ENCODE peak calls at places on chromosomes 11 and 22, in seven cellular contexts. Q, D, I, W, K, R and Z are unnamed samples.
A peak's percentile ranks its signal among the peaks of the same experiment; 100 is the strongest.

GRCh38 chr22:27461470-27461869 is 340.1 kb downstream of the MN1 start:
- DNase-seq in R (no peak), W (no peak), K (no peak), D (no peak), Q (peak; percentile 85), I (no peak), Z (no peak)

GRCh38 chr22:25061134-25061533 is 108.6 kb downstream of the KIAA1671 start:
- DNase-seq in I (no peak), R (no peak), D (no peak), W (no peak), K (no peak), Q (no peak), Z (no peak)

GRCh38 chr11:119361056-119361787 is 14.7 kb upstream of the MFRP start:
- DNase-seq in D (no peak), R (peak; percentile 82), K (no peak), W (peak; percentile 33), I (no peak), Q (peak; percentile 49), Z (no peak)

GRCh38 chr22:37526376-37526775 is 7.2 kb upstream of the CARD10 start:
- DNase-seq in D (no peak), K (no peak), R (no peak), Q (no peak), W (no peak), I (no peak), Z (no peak)

GRCh38 chr11:20608938-20609337 is 9.5 kb downstream of the SLC6A5 start:
- DNase-seq in K (no peak), Q (no peak), W (no peak), R (no peak), I (no peak), D (no peak), Z (no peak)

GRCh38 chr22:32576553-32577255 is 102.1 kb downstream of the FBXO7 start:
- DNase-seq in Q (no peak), R (no peak), D (no peak), I (no peak), K (no peak), W (no peak), Z (no peak)

GRCh38 chr11:8067929-8068575 is 13.0 kb upstream of the TUB start:
- DNase-seq in D (no peak), K (no peak), R (peak; percentile 36), Q (no peak), I (peak; percentile 83), W (no peak), Z (no peak)

GRCh38 chr22:31892080-31892433 is 52.3 kb upstream of the YWHAH start:
- DNase-seq in K (no peak), I (no peak), W (no peak), Q (no peak), D (no peak), R (no peak), Z (no peak)

GRCh38 chr11:27646051-27646818 is 54.0 kb downstream of the BDNF start:
- DNase-seq in R (peak; percentile 66), W (no peak), K (no peak), Q (no peak), D (no peak), I (no peak), Z (no peak)

GRCh38 chr22:37018815-37019308 is 385 bp downstream of the TST start:
- DNase-seq in K (no peak), Q (no peak), D (no peak), R (peak; percentile 85), I (no peak), W (no peak), Z (no peak)

GRCh38 chr11:57597971-57598830 is 716 bp downstream of the SERPING1 start:
- DNase-seq in K (no peak), I (peak; percentile 91), W (no peak), Q (no peak), D (no peak), R (peak; percentile 91), Z (no peak)

GRCh38 chr22:44709881-44710400 is 7.9 kb downstream of the PRR5 start:
- DNase-seq in R (no peak), D (no peak), Q (no peak), K (no peak), W (no peak), I (no peak), Z (no peak)

GRCh38 chr11:69483696-69484426 is 2.4 kb downstream of the LINC01488 start:
- DNase-seq in K (no peak), R (peak; percentile 14), I (no peak), Q (no peak), W (no peak), D (no peak), Z (no peak)

GRCh38 chr11:112412383-112412782 is 151.7 kb upstream of the PLET1 start:
- DNase-seq in D (no peak), W (no peak), K (no peak), Q (no peak), R (no peak), I (no peak), Z (no peak)

GRCh38 chr22:33401291-33401690 is 343.1 kb upstream of the SYN3 start:
- DNase-seq in Q (no peak), D (no peak), K (no peak), R (no peak), W (no peak), I (no peak), Z (no peak)